ENCODE peak calls at places on chromosome 7, in nine cellular contexts. X is tibial artery, F is spleen, Y is GM13976, K is cardiac muscle cell, N is psoas muscle, L is GM10248, S is left lung, W is PC-9. G is an unnamed sample.

GRCh38 chr7:144256112-144256511 is 8.5 kb downstream of the OR2A7 start:
- DNase-seq in X (no peak), L (no peak), K (peak; percentile 68), N (no peak), F (no peak), S (no peak), W (peak; percentile 50), Y (no peak), G (no peak)

GRCh38 chr7:121279060-121279620 is 49.7 kb upstream of the WNT16 start:
- DNase-seq in L (no peak), X (no peak), Y (no peak), N (no peak), S (no peak), W (no peak), K (no peak), F (no peak), G (no peak)

GRCh38 chr7:92747041-92747835 is 89.1 kb downstream of the CDK6 start:
- DNase-seq in N (no peak), K (no peak), X (no peak), Y (no peak), F (no peak), L (no peak), W (no peak), S (no peak), G (no peak)

GRCh38 chr7:28103984-28104628 is 76.5 kb downstream of the JAZF1 start:
- DNase-seq in L (no peak), N (no peak), X (no peak), F (no peak), Y (no peak), S (no peak), W (peak; percentile 83), K (peak; percentile 25), G (no peak)

GRCh38 chr7:21507627-21508343 is 35.1 kb upstream of the DNAH11 start:
- DNase-seq in Y (no peak), W (no peak), F (no peak), K (peak; percentile 63), N (peak; percentile 19), X (no peak), L (no peak), S (peak; percentile 37), G (no peak)

GRCh38 chr7:66629659-66630058 is 978 bp downstream of the KCTD7 start:
- DNase-seq in W (no peak), X (no peak), L (no peak), Y (no peak), S (no peak), F (no peak), K (no peak), N (no peak), G (no peak)

GRCh38 chr7:69615696-69616095 is 17.4 kb downstream of the AUTS2 start:
- DNase-seq in N (no peak), Y (no peak), L (no peak), X (no peak), K (no peak), S (no peak), W (no peak), F (no peak), G (no peak)

GRCh38 chr7:116598278-116598677 is 73.4 kb downstream of the CAV1 start:
- DNase-seq in X (no peak), N (no peak), L (no peak), F (no peak), Y (no peak), W (no peak), S (no peak), K (no peak), G (no peak)

GRCh38 chr7:55557666-55558188 is 14.6 kb downstream of the VOPP1 start:
- DNase-seq in Y (peak; percentile 75), F (no peak), W (no peak), S (no peak), K (no peak), L (peak; percentile 76), X (no peak), N (no peak), G (no peak)

GRCh38 chr7:108570146-108570755 is 577 bp downstream of the DNAJB9 start:
- DNase-seq in W (peak; percentile 60), L (peak; percentile 36), X (peak; percentile 67), Y (peak; percentile 50), N (peak; percentile 29), F (no peak), S (peak; percentile 73), K (peak; percentile 47), G (no peak)

GRCh38 chr7:156167417-156167807 is 355.1 kb upstream of the SHH start:
- DNase-seq in W (no peak), X (no peak), Y (no peak), F (no peak), L (no peak), S (no peak), N (no peak), K (no peak), G (no peak)

GRCh38 chr7:72343991-72344390 is 68.1 kb downstream of the CALN1 start:
- DNase-seq in S (no peak), Y (no peak), N (no peak), W (no peak), X (no peak), K (no peak), L (no peak), F (no peak), G (no peak)

GRCh38 chr7:127514499-127514898 is 70.9 kb downstream of the GCC1 start:
- DNase-seq in S (no peak), F (no peak), N (no peak), W (peak; percentile 37), L (peak; percentile 32), K (peak; percentile 61), X (no peak), Y (peak; percentile 45), G (no peak)

DNA sequence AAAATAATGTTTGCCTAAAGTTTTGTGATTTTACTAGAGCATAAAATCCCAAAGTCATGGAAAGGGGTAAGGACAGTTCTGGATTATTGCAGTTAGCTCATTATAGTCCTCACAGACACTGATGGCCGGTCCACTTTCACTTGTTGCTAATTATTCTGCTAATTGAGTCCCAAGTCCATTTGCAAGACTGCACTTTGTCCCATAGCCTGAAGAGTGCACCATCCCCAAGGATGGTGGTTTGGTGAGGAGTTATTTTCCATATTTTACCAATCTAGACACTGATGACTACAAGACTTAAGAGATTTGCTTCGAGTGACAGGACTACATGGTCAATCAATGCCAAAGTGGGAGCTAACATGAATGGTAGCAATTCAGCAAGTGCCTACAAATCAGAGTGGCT is 181.8 kb upstream of the CACNA2D1 start:
- DNase-seq in N (no peak), Y (no peak), W (no peak), K (no peak), X (no peak), F (no peak), S (no peak), L (no peak), G (no peak)
- TF ChIP-seq CTCF in N (no peak), Y (no peak), W (no peak), K (no peak), X (no peak), F (no peak), S (no peak), L (no peak), G (no peak)

DNA sequence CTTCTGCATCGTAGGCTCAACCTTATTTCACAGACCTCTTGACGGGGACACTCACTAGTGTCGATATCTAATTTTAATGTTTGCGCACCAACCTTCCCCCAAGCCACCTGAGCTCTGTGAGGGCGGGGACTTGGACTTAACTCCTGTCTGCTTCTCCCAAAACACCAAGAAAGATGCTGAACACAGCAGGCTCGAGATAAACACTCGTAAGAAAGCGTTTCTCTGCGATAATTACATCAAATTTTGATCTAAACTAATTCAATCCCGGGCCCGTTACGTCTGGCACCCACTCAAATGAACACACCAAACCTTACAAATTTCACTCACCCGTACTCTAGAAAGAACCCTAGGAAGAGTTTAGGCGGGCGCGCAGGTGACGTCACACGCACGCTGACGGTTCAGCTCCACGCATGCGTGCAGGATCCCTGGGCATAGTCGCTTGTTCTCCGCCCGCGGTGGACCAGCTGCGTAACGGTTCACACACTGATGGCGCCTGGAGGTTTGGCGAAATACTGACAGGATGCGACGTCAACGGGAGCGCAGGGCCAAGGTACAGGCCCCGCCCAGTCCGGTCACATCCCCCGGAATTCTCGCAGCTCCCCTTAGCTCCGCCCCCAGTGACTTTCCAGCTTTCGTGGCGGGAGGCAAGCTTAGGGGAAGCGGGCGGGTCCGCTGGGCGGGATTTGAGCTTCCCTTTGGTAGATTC is at the start of gene POT1:
- DNase-seq in X (peak; percentile 100), S (peak; percentile 99), Y (peak; percentile 90), L (peak; percentile 92), K (peak; percentile 100), N (peak; percentile 99), F (peak; percentile 99), W (peak; percentile 96), G (peak; percentile 97)
- TF ChIP-seq CTCF in X (no peak), S (peak; percentile 18), Y (no peak), L (no peak), K (no peak), N (no peak), F (no peak), W (no peak), G (no peak)

GRCh38 chr7:41900034-41900433 is 197.1 kb upstream of the INHBA start:
- DNase-seq in K (no peak), L (no peak), X (no peak), Y (no peak), S (no peak), F (no peak), W (peak; percentile 22), N (no peak), G (no peak)
- TF ChIP-seq CTCF in K (no peak), L (no peak), X (no peak), Y (no peak), S (no peak), F (no peak), W (no peak), N (no peak), G (no peak)

GRCh38 chr7:105396566-105396965 is 7.8 kb upstream of the SRPK2 start:
- DNase-seq in W (no peak), F (no peak), N (no peak), Y (no peak), S (no peak), X (no peak), K (no peak), L (no peak), G (no peak)

GRCh38 chr7:105403128-105403527 is 14.4 kb upstream of the SRPK2 start:
- DNase-seq in Y (no peak), X (no peak), F (no peak), N (no peak), S (no peak), L (no peak), K (no peak), W (no peak), G (no peak)

GRCh38 chr7:105402221-105403095 is 13.7 kb upstream of the SRPK2 start:
- DNase-seq in Y (no peak), S (no peak), F (no peak), W (no peak), L (no peak), K (peak; percentile 17), X (no peak), N (no peak), G (no peak)

DNA sequence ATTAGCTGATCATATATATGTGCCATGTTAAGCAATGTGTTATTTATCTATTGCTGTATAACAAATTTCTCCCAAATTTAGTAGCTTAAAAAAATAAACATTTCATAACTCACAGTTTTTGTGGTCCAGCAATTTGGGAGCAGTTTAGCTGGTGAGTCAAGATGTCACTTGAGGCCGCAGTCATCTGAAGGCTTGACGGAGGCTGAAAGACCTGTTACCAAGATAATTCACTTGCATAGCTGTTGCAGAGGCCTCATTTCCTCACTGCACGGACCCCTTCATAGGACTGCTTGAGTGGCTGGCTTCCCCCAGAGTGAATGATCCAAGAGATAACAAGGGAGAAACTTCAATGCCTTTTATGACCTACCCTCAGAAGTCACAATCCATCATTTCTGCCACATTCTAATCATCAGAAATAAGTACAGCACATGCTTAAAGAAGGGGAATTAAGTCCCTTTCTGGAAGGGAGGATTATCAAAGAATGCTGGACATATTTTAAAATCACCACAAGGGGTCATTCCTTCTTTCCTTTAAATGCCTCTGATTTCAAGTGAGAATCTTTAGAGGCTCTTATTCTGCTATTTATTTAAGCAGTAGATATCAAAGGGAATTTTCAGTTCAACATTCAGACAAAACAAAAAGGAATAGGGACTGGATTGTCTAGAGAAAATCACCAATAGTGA is 10.5 kb upstream of the SRPK2 start:
- DNase-seq in F (no peak), K (peak; percentile 54), X (no peak), S (no peak), Y (no peak), N (no peak), L (no peak), W (no peak), G (no peak)
- TF ChIP-seq CTCF in F (peak; percentile 6), K (peak; percentile 38), X (peak; percentile 10), S (no peak), Y (no peak), N (no peak), L (peak; percentile 21), W (peak; percentile 65), G (peak; percentile 64)